ENCODE peak calls at places on chromosome 5, in four cellular contexts. J, R, Y and E are unnamed samples.

GRCh38 chr5:127588368-127588767 is 60.5 kb upstream of the CTXN3 start:
- DNase-seq in R (no peak), Y (no peak), J (no peak), E (no peak)

GRCh38 chr5:175848676-175849075 is 22.7 kb upstream of the CPLX2 start:
- DNase-seq in J (no peak), Y (no peak), R (no peak), E (no peak)

GRCh38 chr5:135944967-135945560 is 9.7 kb downstream of the LECT2 start:
- DNase-seq in J (peak; percentile 39), R (peak; percentile 63), Y (no peak), E (peak; percentile 62)

GRCh38 chr5:174078416-174078815 is 32.9 kb downstream of the NSG2 start:
- DNase-seq in Y (no peak), J (no peak), R (no peak), E (no peak)

GRCh38 chr5:127587246-127587917 is 61.5 kb upstream of the CTXN3 start:
- DNase-seq in Y (no peak), J (no peak), R (no peak), E (no peak)

GRCh38 chr5:149323235-149324205 is 21.8 kb upstream of the GRPEL2 start:
- DNase-seq in J (no peak), R (no peak), Y (no peak), E (no peak)

GRCh38 chr5:33379757-33380156 is 61.0 kb upstream of the TARS1 start:
- DNase-seq in Y (no peak), R (no peak), J (no peak), E (peak; percentile 17)

GRCh38 chr5:132266031-132266835 is 8.7 kb downstream of the PDLIM4 start:
- DNase-seq in Y (peak; percentile 38), R (peak; percentile 25), J (no peak), E (no peak)

GRCh38 chr5:116522737-116523136 is 51.9 kb downstream of the SEMA6A start:
- DNase-seq in R (no peak), Y (no peak), J (no peak), E (no peak)